ENCODE peak calls at places on chromosomes 12 and 14, in ten cellular contexts. A is hepatocyte; W is HTR-8/SVneo; K is keratinocyte; L is uterus; T is stimulated activated CD4-positive, alpha-beta T cell treated with anti-CD3 and anti-CD28 coated beads, Interleukin-1b, Interleukin-23, amount 100 ng/mL, for 24 hours; X is stimulated activated CD8-positive, alpha-beta memory T cell treated with anti-CD3 and anti-CD28 coated beads, Interleukin-2, amount 100 ng/mL, for 48 hours; S is GM12892; C is cardiac fibroblast; V is amygdala. M is an unnamed sample.

GRCh38 chr12:19915392-19916192 is 452.7 kb upstream of the PDE3A start:
- DNase-seq in A (peak), W (peak), K (no peak), L (no peak), T (no peak), X (no peak), S (no peak), C (peak), V (no peak), M (peak)

GRCh38 chr14:58643366-58643765 is 5.6 kb downstream of the DACT1 start:
- DNase-seq in A (no peak), W (no peak), K (no peak), L (no peak), T (no peak), X (no peak), S (no peak), C (no peak), V (no peak), M (no peak)

GRCh38 chr14:63375772-63376171 is 57.0 kb upstream of the GPHB5 start:
- DNase-seq in A (no peak), W (no peak), K (no peak), L (no peak), T (no peak), X (no peak), S (no peak), C (no peak), V (no peak), M (no peak)

GRCh38 chr14:33563492-33563891 is 387.4 kb downstream of the EGLN3 start:
- DNase-seq in A (no peak), W (no peak), K (no peak), L (no peak), T (no peak), X (no peak), S (no peak), C (no peak), V (no peak), M (no peak)

GRCh38 chr12:114926341-114926740 is 242.4 kb upstream of the TBX3 start:
- DNase-seq in A (no peak), W (no peak), K (no peak), L (no peak), T (no peak), X (no peak), S (no peak), C (no peak), V (no peak), M (no peak)

GRCh38 chr12:27635349-27635972 is 60.8 kb upstream of the REP15 start:
- DNase-seq in A (peak), W (peak), K (no peak), L (no peak), T (no peak), X (no peak), S (no peak), C (peak), V (no peak), M (peak)

GRCh38 chr12:86006727-86007126 is 132.6 kb downstream of the NTS start:
- DNase-seq in A (no peak), W (no peak), K (no peak), L (no peak), T (no peak), X (no peak), S (no peak), C (peak), V (no peak), M (no peak)

GRCh38 chr12:3076730-3077571 is at the start of gene TSPAN9:
- DNase-seq in A (peak), W (peak), K (no peak), L (peak), T (peak), X (peak), S (peak), C (peak), V (peak), M (peak)

GRCh38 chr12:25623816-25624215 is 70.7 kb upstream of the LMNTD1 start:
- DNase-seq in A (no peak), W (no peak), K (no peak), L (no peak), T (no peak), X (no peak), S (no peak), C (no peak), V (no peak), M (no peak)

GRCh38 chr14:90093942-90094595 is 32.3 kb downstream of the KCNK13 start:
- DNase-seq in A (no peak), W (no peak), K (no peak), L (no peak), T (no peak), X (no peak), S (no peak), C (peak), V (no peak), M (no peak)

GRCh38 chr12:76611533-76611932 is 52.0 kb upstream of the OSBPL8 start:
- DNase-seq in A (no peak), W (peak), K (peak), L (no peak), T (no peak), X (no peak), S (no peak), C (peak), V (no peak), M (no peak)

GRCh38 chr14:24990773-24991172 is 59.2 kb downstream of the STXBP6 start:
- DNase-seq in A (no peak), W (no peak), K (no peak), L (no peak), T (no peak), X (no peak), S (no peak), C (no peak), V (no peak), M (no peak)

GRCh38 chr12:92051441-92051840 is 94.2 kb downstream of the BTG1 start:
- DNase-seq in A (no peak), W (no peak), K (no peak), L (no peak), T (no peak), X (no peak), S (no peak), C (no peak), V (no peak), M (no peak)

GRCh38 chr12:65184858-65185229 is 15.5 kb downstream of the LEMD3 start:
- DNase-seq in A (no peak), W (no peak), K (no peak), L (no peak), T (no peak), X (no peak), S (no peak), C (no peak), V (no peak), M (no peak)

GRCh38 chr12:24268663-24269186 is 319.3 kb upstream of the SOX5 start:
- DNase-seq in A (no peak), W (no peak), K (no peak), L (no peak), T (no peak), X (no peak), S (no peak), C (no peak), V (no peak), M (no peak)

GRCh38 chr14:66802962-66803361 is 295.0 kb downstream of the GPHN start:
- DNase-seq in A (no peak), W (no peak), K (no peak), L (no peak), T (no peak), X (no peak), S (no peak), C (no peak), V (no peak), M (no peak)

GRCh38 chr12:51961834-51962233 is 10.3 kb downstream of the ACVR1B start:
- DNase-seq in A (peak), W (no peak), K (no peak), L (no peak), T (no peak), X (no peak), S (no peak), C (no peak), V (no peak), M (no peak)

GRCh38 chr12:33529810-33530209 is 90.2 kb upstream of the SYT10 start:
- DNase-seq in A (no peak), W (no peak), K (no peak), L (no peak), T (no peak), X (no peak), S (no peak), C (no peak), V (no peak), M (no peak)

GRCh38 chr14:58805605-58806358 is 168.0 kb downstream of the DACT1 start:
- DNase-seq in A (peak), W (no peak), K (no peak), L (no peak), T (no peak), X (no peak), S (no peak), C (peak), V (no peak), M (no peak)

GRCh38 chr12:131593411-131593810 is 117.5 kb upstream of the SFSWAP start:
- DNase-seq in A (no peak), W (no peak), K (no peak), L (no peak), T (no peak), X (no peak), S (no peak), C (no peak), V (no peak), M (no peak)

GRCh38 chr14:103164786-103165185 is 41.5 kb downstream of the TNFAIP2 start:
- DNase-seq in A (no peak), W (no peak), K (no peak), L (no peak), T (no peak), X (no peak), S (no peak), C (no peak), V (no peak), M (no peak)

GRCh38 chr14:101134161-101134631 is 230.7 kb upstream of the RTL1 start:
- DNase-seq in A (peak), W (no peak), K (no peak), L (no peak), T (no peak), X (no peak), S (no peak), C (no peak), V (no peak), M (no peak)

GRCh38 chr14:100677925-100678765 is 48.5 kb upstream of the DLK1 start:
- DNase-seq in A (peak), W (no peak), K (no peak), L (peak), T (no peak), X (no peak), S (no peak), C (peak), V (no peak), M (no peak)

M was measured in hepatic stellate cell.